ENCODE peak calls at places on chromosomes 11 and 22, in seven cellular contexts. V is stimulated activated CD4-positive, alpha-beta T cell treated with anti-CD3 and anti-CD28 coated beads, Interleukin-1b, Interleukin-23, amount 100 ng/mL, for 4 hours; T is heart left ventricle; N is epithelial cell of proximal tubule; O is NCI-H526 treated with DMSO at 0.1 percent for 48 hours; M is anterior cingulate cortex; S is germinal center. P is an unnamed sample.

GRCh38 chr22:29625090-29625825 is 21.8 kb downstream of the NF2 start:
- DNase-seq in S (peak; percentile 38), M (peak; percentile 7), N (no peak), T (peak; percentile 42), O (no peak), V (peak; percentile 14), P (peak; percentile 64)

GRCh38 chr11:44005076-44005800 is 42.5 kb upstream of the ACCSL start:
- DNase-seq in T (no peak), O (peak; percentile 80), M (no peak), S (peak; percentile 26), N (no peak), V (no peak), P (no peak)

GRCh38 chr11:15893080-15893492 is 463.3 kb downstream of the SOX6 start:
- DNase-seq in N (no peak), O (peak; percentile 46), M (no peak), T (no peak), V (no peak), S (no peak), P (no peak)

GRCh38 chr22:20459862-20460261 is 22.2 kb upstream of the SCARF2 start:
- DNase-seq in T (no peak), M (no peak), S (no peak), V (no peak), O (no peak), N (no peak), P (no peak)

GRCh38 chr11:74683279-74683871 is 47.9 kb downstream of the CHRDL2 start:
- DNase-seq in M (peak; percentile 79), V (no peak), S (peak; percentile 27), T (peak; percentile 56), O (no peak), N (no peak), P (peak; percentile 60)

GRCh38 chr11:104142701-104143100 is 21.2 kb downstream of the PDGFD start:
- DNase-seq in M (no peak), V (no peak), O (no peak), S (no peak), N (no peak), T (no peak), P (no peak)

GRCh38 chr22:17013396-17014100 is 5.5 kb upstream of the GAB4 start:
- DNase-seq in M (no peak), T (no peak), N (no peak), V (no peak), S (no peak), O (no peak), P (no peak)

GRCh38 chr11:77107950-77108349 is 5.3 kb downstream of the OMP start:
- DNase-seq in T (no peak), S (no peak), N (peak; percentile 76), O (no peak), V (no peak), M (no peak), P (peak; percentile 88)

GRCh38 chr22:49136041-49136815 is 691.4 kb downstream of the BRD1 start:
- DNase-seq in M (no peak), T (no peak), S (no peak), N (no peak), V (no peak), O (no peak), P (no peak)

GRCh38 chr11:61266602-61267001 is 25.6 kb downstream of the PGA5 start:
- DNase-seq in V (no peak), N (no peak), O (no peak), M (no peak), S (no peak), T (no peak), P (peak; percentile 76)